ENCODE peak calls at places on chromosomes 13 and 19, in eight cellular contexts. K is endodermal cell; C is CD4-positive, alpha-beta T cell; M is HFFc6; V is foreskin fibroblast; R is mammary epithelial cell; A is suprapubic skin; Z is upper lobe of left lung. W is an unnamed sample.

GRCh38 chr13:66617786-66618185 is 612.4 kb downstream of the PCDH9 start:
- DNase-seq in V (no peak), R (no peak), C (no peak), Z (no peak), K (no peak), M (no peak), A (no peak), W (no peak)

GRCh38 chr13:63625869-63626268 is 2210.2 kb upstream of the PCDH20 start:
- DNase-seq in V (peak), C (no peak), M (no peak), Z (no peak), R (no peak), K (no peak), A (no peak), W (no peak)

GRCh38 chr13:67049744-67050143 is 180.4 kb downstream of the PCDH9 start:
- DNase-seq in K (no peak), C (no peak), M (no peak), Z (no peak), A (no peak), R (no peak), V (no peak), W (no peak)

GRCh38 chr13:44371421-44371820 is 2.2 kb upstream of the SERP2 start:
- DNase-seq in A (no peak), M (no peak), R (no peak), Z (no peak), K (no peak), V (no peak), C (no peak), W (no peak)

GRCh38 chr19:5563941-5564612 is 3.7 kb downstream of the TINCR start:
- DNase-seq in A (no peak), V (peak), M (peak), K (no peak), C (no peak), R (peak), Z (no peak), W (no peak)

GRCh38 chr19:3129112-3129511 is 6.7 kb upstream of the GNA15 start:
- DNase-seq in C (no peak), M (peak), Z (no peak), K (peak), R (peak), A (no peak), V (peak), W (no peak)

GRCh38 chr13:79557666-79558065 is 76.7 kb downstream of the NDFIP2 start:
- DNase-seq in Z (no peak), A (no peak), V (no peak), R (no peak), C (no peak), K (no peak), M (no peak), W (no peak)

GRCh38 chr13:110293037-110293436 is 13.9 kb downstream of the COL4A1 start:
- DNase-seq in M (no peak), R (no peak), A (no peak), C (no peak), Z (no peak), K (no peak), V (no peak), W (no peak)

GRCh38 chr13:105513448-105513847 is 1022.0 kb downstream of the EFNB2 start:
- DNase-seq in V (no peak), R (no peak), C (no peak), A (no peak), K (no peak), Z (no peak), M (no peak), W (no peak)

GRCh38 chr13:67238277-67238859 is 8.2 kb upstream of the PCDH9 start:
- DNase-seq in Z (no peak), K (no peak), R (peak), C (no peak), A (no peak), M (peak), V (peak), W (no peak)

GRCh38 chr19:11338569-11339253 is 746 bp downstream of the RAB3D start:
- DNase-seq in R (no peak), C (no peak), Z (peak), M (no peak), A (no peak), V (peak), K (no peak), W (no peak)

GRCh38 chr13:48602296-48603040 is 51.3 kb upstream of the CYSLTR2 start:
- DNase-seq in M (no peak), C (no peak), V (no peak), Z (no peak), A (no peak), K (no peak), R (no peak), W (no peak)

GRCh38 chr13:83733293-83733692 is 149.0 kb downstream of the SLITRK1 start:
- DNase-seq in M (no peak), K (no peak), C (no peak), V (no peak), Z (no peak), A (no peak), R (no peak), W (no peak)

GRCh38 chr13:41049480-41049879 is 11.8 kb upstream of the WBP4 start:
- DNase-seq in C (no peak), V (no peak), R (no peak), Z (no peak), M (no peak), K (no peak), A (no peak), W (no peak)

GRCh38 chr13:102847272-102848234 is 1.7 kb downstream of the ERCC5 start:
- DNase-seq in K (no peak), R (peak), Z (no peak), V (peak), C (no peak), A (no peak), M (no peak), W (no peak)

GRCh38 chr13:76019421-76020044 is 383.4 kb downstream of the LMO7 start:
- DNase-seq in V (no peak), Z (no peak), R (no peak), A (peak), K (peak), C (no peak), M (peak), W (no peak)

GRCh38 chr13:25777509-25777908 is 274.3 kb downstream of the SHISA2 start:
- DNase-seq in R (no peak), Z (no peak), A (no peak), M (no peak), V (no peak), K (no peak), C (no peak), W (no peak)

GRCh38 chr13:34179481-34179880 is 361.5 kb downstream of the RFC3 start:
- DNase-seq in M (no peak), A (no peak), Z (no peak), K (peak), C (no peak), V (peak), R (no peak), W (no peak)

GRCh38 chr19:17337675-17338439 is 504 bp downstream of the GTPBP3 start:
- DNase-seq in V (peak), Z (no peak), C (no peak), M (no peak), K (no peak), A (peak), R (peak), W (no peak)

GRCh38 chr13:79786176-79786575 is 305.2 kb downstream of the NDFIP2 start:
- DNase-seq in K (no peak), C (no peak), Z (no peak), R (no peak), V (no peak), M (no peak), A (no peak), W (no peak)

GRCh38 chr19:33905937-33906577 is 109.4 kb downstream of the KCTD15 start:
- DNase-seq in K (peak), Z (peak), A (peak), R (peak), V (peak), C (no peak), M (no peak), W (no peak)

GRCh38 chr19:37342753-37343152 is 28.1 kb upstream of the ZNF527 start:
- DNase-seq in R (no peak), A (no peak), V (peak), Z (no peak), K (no peak), C (no peak), M (no peak), W (no peak)

GRCh38 chr19:46546194-46546896 is 50.7 kb upstream of the PNMA8B start:
- DNase-seq in V (peak), R (peak), C (no peak), Z (peak), A (no peak), K (peak), M (peak), W (no peak)

GRCh38 chr13:98900442-98900841 is 77.4 kb downstream of the DOCK9 start:
- DNase-seq in C (no peak), Z (no peak), V (peak), K (no peak), R (no peak), M (peak), A (no peak), W (no peak)

GRCh38 chr13:30584332-30584731 is 33.4 kb upstream of the USPL1 start:
- DNase-seq in R (no peak), Z (no peak), K (no peak), M (no peak), V (peak), A (no peak), C (no peak), W (no peak)

GRCh38 chr13:95437561-95437960 is 115.0 kb upstream of the CLDN10 start:
- DNase-seq in A (no peak), C (no peak), R (no peak), V (no peak), Z (no peak), K (no peak), M (no peak), W (no peak)

GRCh38 chr19:47729799-47730520 is 15.4 kb upstream of the NOP53 start:
- DNase-seq in C (no peak), V (no peak), M (no peak), K (peak), Z (peak), A (peak), R (peak), W (no peak)

GRCh38 chr13:28394422-28394821 is 100.5 kb downstream of the FLT1 start:
- DNase-seq in K (no peak), C (no peak), R (no peak), Z (peak), M (peak), A (no peak), V (peak), W (no peak)

GRCh38 chr13:86760620-86761019 is 910.6 kb upstream of the SLITRK5 start:
- DNase-seq in C (no peak), A (no peak), K (no peak), R (no peak), Z (no peak), V (no peak), M (no peak), W (no peak)

GRCh38 chr13:91744284-91744683 is 345.9 kb downstream of the GPC5 start:
- DNase-seq in Z (no peak), M (no peak), C (no peak), K (no peak), A (no peak), R (no peak), V (no peak), W (no peak)

GRCh38 chr19:35249146-35249847 is 495 bp downstream of the LSR start:
- DNase-seq in Z (no peak), C (no peak), V (no peak), A (no peak), K (peak), R (peak), M (no peak), W (peak)

GRCh38 chr19:40221858-40222619 is 3.9 kb upstream of the TTC9B start:
- DNase-seq in K (peak), Z (peak), V (peak), M (peak), R (peak), A (peak), C (peak), W (no peak)

GRCh38 chr19:8731428-8732169 is 10.2 kb downstream of the OR2Z1 start:
- DNase-seq in V (no peak), C (no peak), R (no peak), M (no peak), A (no peak), Z (no peak), K (peak), W (no peak)

GRCh38 chr13:32988588-32989256 is 27.5 kb upstream of the KL start:
- DNase-seq in Z (no peak), V (peak), C (no peak), A (no peak), K (no peak), M (no peak), R (no peak), W (no peak)

GRCh38 chr13:26324294-26324693 is 70.4 kb downstream of the CDK8 start:
- DNase-seq in C (no peak), R (no peak), M (no peak), K (no peak), A (no peak), Z (no peak), V (no peak), W (no peak)

GRCh38 chr13:109761695-109762094 is 24.7 kb downstream of the IRS2 start:
- DNase-seq in A (no peak), M (no peak), V (peak), Z (no peak), R (peak), C (no peak), K (no peak), W (no peak)

DNA sequence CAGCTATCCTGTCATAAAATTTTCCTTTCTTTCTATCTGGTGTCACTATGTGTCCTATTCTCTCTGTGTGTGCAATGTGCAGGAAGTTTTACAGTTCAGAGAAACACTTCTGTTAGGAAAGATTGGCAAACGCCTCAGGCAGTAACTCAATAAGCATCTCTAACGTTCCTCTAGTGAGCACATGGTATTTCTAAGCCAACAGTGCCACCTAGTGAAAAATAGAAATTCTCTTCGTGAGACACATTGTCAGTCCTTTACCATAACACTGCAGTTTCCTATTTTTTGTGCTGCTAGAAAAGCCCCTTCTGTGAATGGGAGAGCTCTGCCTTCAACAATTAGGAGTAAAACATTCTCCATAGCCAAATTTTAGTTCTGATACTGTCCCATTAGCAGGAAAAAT is 50.7 kb downstream of the ZNF723 start:
- DNase-seq in A (no peak), V (peak), C (no peak), M (peak), K (no peak), Z (no peak), R (peak), W (no peak)
- TF ChIP-seq CTCF in A (no peak), V (no peak), C (no peak), M (peak), K (peak), Z (peak), R (no peak), W (no peak)

GRCh38 chr19:49453757-49454248 is 778 bp downstream of the ALDH16A1 start:
- DNase-seq in R (no peak), M (no peak), K (no peak), A (no peak), V (no peak), Z (no peak), C (no peak), W (no peak)

GRCh38 chr19:49450405-49450804 is 1.2 kb downstream of the PIH1D1 start:
- DNase-seq in A (no peak), C (no peak), M (no peak), K (no peak), V (no peak), Z (no peak), R (no peak), W (no peak)

GRCh38 chr19:49448432-49448786 is 3.2 kb downstream of the PIH1D1 start:
- DNase-seq in R (no peak), K (no peak), C (no peak), M (no peak), Z (no peak), A (no peak), V (no peak), W (no peak)

GRCh38 chr19:49453013-49453756 is at the start of gene ALDH16A1:
- DNase-seq in R (peak), V (peak), Z (peak), C (peak), M (peak), A (peak), K (peak), W (peak)

DNA sequence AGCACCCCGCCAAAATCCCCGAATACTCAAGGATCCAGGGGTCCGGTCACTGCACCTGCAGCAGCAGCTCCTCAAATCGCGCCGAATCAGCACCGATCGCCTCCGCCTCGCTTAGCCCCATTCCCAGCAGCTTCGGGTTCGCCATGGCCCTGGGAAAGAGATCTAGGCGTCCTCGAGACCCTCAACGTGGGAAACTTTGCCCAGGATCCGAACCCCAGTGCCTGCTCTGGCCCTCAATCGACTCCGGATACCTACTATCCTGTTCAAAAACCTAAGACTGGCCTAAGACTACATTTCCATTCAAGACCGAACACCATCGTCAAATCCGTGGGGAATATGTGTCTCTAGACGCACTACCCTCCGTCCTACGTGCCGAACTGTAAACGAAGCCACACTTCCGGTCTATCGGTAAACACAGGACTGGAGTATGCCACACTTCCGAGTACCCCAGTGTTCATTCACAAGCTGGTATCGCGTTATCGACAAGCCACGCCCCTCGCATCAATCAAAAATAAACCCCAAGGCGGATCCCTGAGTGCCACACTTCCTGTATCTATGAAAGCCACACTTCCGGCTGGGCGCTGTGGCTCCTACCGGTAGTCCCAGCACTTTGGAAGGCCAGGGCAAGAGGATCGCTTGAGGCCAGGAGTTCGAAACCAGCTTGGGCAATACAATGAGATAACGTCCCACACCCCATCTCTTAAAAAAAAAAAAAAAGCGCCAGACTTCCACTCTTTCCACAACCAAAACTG is at the start of gene PIH1D1:
- DNase-seq in C (peak), Z (peak), A (peak), M (peak), R (peak), K (peak), V (peak), W (peak)
- TF ChIP-seq CTCF in C (no peak), Z (no peak), A (no peak), M (no peak), R (no peak), K (peak), V (peak), W (no peak)

GRCh38 chr13:37966266-37966665 is 96.7 kb upstream of the TRPC4 start:
- DNase-seq in K (no peak), V (no peak), R (no peak), M (no peak), C (no peak), A (no peak), Z (no peak), W (no peak)

GRCh38 chr13:37956536-37956935 is 87.0 kb upstream of the TRPC4 start:
- DNase-seq in A (no peak), K (no peak), C (no peak), M (no peak), V (no peak), R (peak), Z (no peak), W (no peak)

GRCh38 chr13:37959284-37959683 is 89.7 kb upstream of the TRPC4 start:
- DNase-seq in K (no peak), Z (no peak), R (no peak), V (no peak), A (no peak), M (no peak), C (no peak), W (no peak)

GRCh38 chr13:37960427-37960826 is 90.9 kb upstream of the TRPC4 start:
- DNase-seq in Z (no peak), C (no peak), K (no peak), V (peak), A (no peak), R (no peak), M (no peak), W (no peak)
- TF ChIP-seq CTCF in Z (no peak), C (no peak), K (peak), V (peak), A (no peak), R (peak), M (peak), W (no peak)

GRCh38 chr19:29375429-29376093 is 150.2 kb upstream of the VSTM2B start:
- DNase-seq in V (no peak), M (no peak), K (peak), R (no peak), A (peak), Z (peak), C (no peak), W (peak)
- TF ChIP-seq CTCF in V (no peak), M (no peak), K (no peak), R (no peak), A (no peak), Z (no peak), C (no peak), W (no peak)

DNA sequence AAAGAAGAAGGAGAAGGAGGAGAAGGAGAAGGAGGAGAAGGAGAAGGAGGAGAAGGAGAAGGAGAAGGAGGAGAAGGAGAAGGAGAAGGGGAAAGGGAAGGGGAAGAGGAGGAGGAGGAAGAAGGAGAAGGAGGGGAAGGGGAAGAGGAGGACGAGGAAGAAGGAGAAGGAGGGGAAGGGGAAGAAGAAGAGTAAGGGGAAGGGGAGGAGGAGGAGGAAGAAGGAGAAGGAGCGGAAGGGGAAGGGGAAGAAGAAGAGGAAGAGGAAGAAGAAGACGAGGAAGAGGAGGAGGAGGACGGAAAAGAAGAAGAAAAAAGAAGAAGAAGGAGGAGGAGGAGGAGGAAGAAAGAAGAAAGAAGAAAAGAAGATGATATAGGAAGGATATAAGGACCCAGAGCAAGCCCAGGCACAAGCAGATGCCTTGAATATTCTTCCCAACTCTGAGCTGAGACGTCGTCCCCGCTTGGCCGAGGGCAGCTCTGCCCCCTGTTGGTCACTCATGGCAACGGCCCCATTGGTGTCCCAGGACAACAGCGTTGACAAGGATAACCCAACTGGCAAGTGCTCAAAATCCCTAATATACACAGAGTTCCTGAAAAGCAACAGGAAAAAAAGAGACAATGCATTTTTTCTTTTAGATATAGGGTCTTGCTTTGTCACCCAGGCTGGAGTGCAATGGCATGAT is 30.6 kb upstream of the IGSF23 start:
- DNase-seq in R (no peak), Z (peak), K (peak), A (no peak), V (peak), M (peak), C (no peak), W (no peak)
- TF ChIP-seq CTCF in R (peak), Z (peak), K (peak), A (no peak), V (peak), M (peak), C (no peak), W (no peak)

GRCh38 chr19:19110410-19111137 is 27.7 kb downstream of the TMEM161A start:
- DNase-seq in V (peak), M (no peak), C (no peak), K (peak), Z (no peak), A (no peak), R (no peak), W (no peak)
- TF ChIP-seq CTCF in V (peak), M (peak), C (peak), K (peak), Z (no peak), A (no peak), R (no peak), W (no peak)

GRCh38 chr19:958967-959685 is 25.0 kb upstream of the WDR18 start:
- DNase-seq in K (no peak), M (peak), Z (no peak), V (peak), R (peak), A (no peak), C (no peak), W (no peak)
- TF ChIP-seq CTCF in K (no peak), M (no peak), Z (no peak), V (no peak), R (no peak), A (no peak), C (no peak), W (no peak)

W was measured in vagina.